ENCODE peak calls at places on chromosomes 12 and 14, in ten cellular contexts. E is Peyer's patch; P is CD4-positive, alpha-beta T cell; W is upper lobe of right lung; I is esophagus muscularis mucosa; N is psoas muscle; U is mammary epithelial cell; A is body of pancreas; Y is endothelial cell of umbilical vein; R is A549. X is an unnamed sample.
A peak's percentile ranks its signal among the peaks of the same experiment; 100 is the strongest.

GRCh38 chr12:67042697-67043131 is 226.4 kb upstream of the CAND1 start:
- DNase-seq in Y (no peak), A (no peak), I (no peak), U (peak; percentile 62), E (no peak), W (no peak), R (peak; percentile 29), P (no peak), N (no peak), X (peak; percentile 41)

GRCh38 chr12:64983771-64984170 is 137.3 kb downstream of the WIF1 start:
- DNase-seq in P (no peak), U (peak; percentile 79), I (no peak), A (no peak), R (no peak), N (no peak), W (no peak), E (no peak), Y (no peak), X (peak; percentile 59)

GRCh38 chr12:32390572-32391219 is 8.7 kb upstream of the FGD4 start:
- DNase-seq in U (no peak), E (peak; percentile 55), W (peak; percentile 86), P (no peak), A (peak; percentile 48), N (no peak), Y (peak; percentile 14), R (peak; percentile 77), I (no peak), X (no peak)

GRCh38 chr12:121059031-121059898 is 20.2 kb upstream of the OASL start:
- DNase-seq in A (no peak), I (peak; percentile 77), U (no peak), R (no peak), W (no peak), N (no peak), P (no peak), E (no peak), Y (no peak), X (no peak)

GRCh38 chr12:27966870-27967269 is 5.7 kb downstream of the PTHLH start:
- DNase-seq in A (no peak), I (no peak), P (no peak), R (peak; percentile 91), N (no peak), U (peak; percentile 96), W (no peak), E (no peak), Y (peak; percentile 91), X (peak; percentile 92)

GRCh38 chr14:94876306-94876705 is 106.4 kb upstream of the GSC start:
- DNase-seq in N (no peak), E (no peak), P (no peak), U (no peak), I (no peak), R (no peak), W (no peak), A (no peak), Y (no peak), X (no peak)

GRCh38 chr12:82504411-82504810 is 146.1 kb downstream of the METTL25 start:
- DNase-seq in P (no peak), A (no peak), U (no peak), I (no peak), E (no peak), N (no peak), W (no peak), R (no peak), Y (peak; percentile 71), X (no peak)

GRCh38 chr12:75606921-75607320 is 95.5 kb upstream of the KRR1 start:
- DNase-seq in N (no peak), Y (no peak), P (no peak), U (no peak), E (no peak), R (no peak), I (no peak), A (no peak), W (no peak), X (no peak)

GRCh38 chr12:53042607-53043454 is 7.0 kb upstream of the TNS2 start:
- DNase-seq in Y (no peak), N (no peak), R (no peak), I (no peak), E (no peak), P (no peak), U (no peak), A (no peak), W (no peak), X (no peak)

GRCh38 chr14:57266060-57266459 is 2.6 kb downstream of the EXOC5 start:
- DNase-seq in E (no peak), R (no peak), W (no peak), P (no peak), U (no peak), I (no peak), Y (peak; percentile 82), N (no peak), A (no peak), X (no peak)

GRCh38 chr14:101187816-101188570 is 284.5 kb upstream of the RTL1 start:
- DNase-seq in W (peak; percentile 46), R (no peak), I (peak; percentile 62), N (no peak), A (no peak), P (no peak), E (no peak), U (no peak), Y (no peak), X (no peak)

GRCh38 chr14:66649515-66649914 is 141.6 kb downstream of the GPHN start:
- DNase-seq in Y (no peak), U (no peak), N (no peak), E (no peak), A (no peak), P (no peak), I (no peak), R (no peak), W (no peak), X (no peak)

GRCh38 chr14:100708349-100709217 is 18.1 kb upstream of the DLK1 start:
- DNase-seq in W (peak; percentile 87), N (peak; percentile 75), Y (no peak), P (no peak), E (no peak), R (no peak), U (no peak), A (peak; percentile 94), I (no peak), X (peak; percentile 52)

GRCh38 chr12:113135178-113136127 is at the start of gene RASAL1:
- DNase-seq in P (peak; percentile 76), Y (no peak), A (peak; percentile 64), E (peak; percentile 79), W (no peak), I (no peak), N (no peak), U (peak; percentile 38), R (peak; percentile 87), X (peak; percentile 67)

GRCh38 chr14:77607741-77608302 is 8.6 kb downstream of the SPTLC2 start:
- DNase-seq in W (no peak), R (no peak), N (no peak), Y (peak; percentile 93), U (no peak), E (no peak), A (no peak), I (no peak), P (no peak), X (no peak)

GRCh38 chr12:20142295-20142694 is 226.0 kb upstream of the PDE3A start:
- DNase-seq in A (no peak), P (no peak), E (no peak), I (no peak), Y (no peak), W (no peak), U (no peak), R (no peak), N (no peak), X (no peak)

GRCh38 chr12:20148241-20148640 is 220.1 kb upstream of the PDE3A start:
- DNase-seq in A (no peak), U (no peak), P (no peak), N (no peak), R (no peak), Y (no peak), W (no peak), I (no peak), E (no peak), X (no peak)

GRCh38 chr12:20140751-20141150 is 227.6 kb upstream of the PDE3A start:
- DNase-seq in E (no peak), I (no peak), U (no peak), N (no peak), A (no peak), P (no peak), Y (no peak), R (no peak), W (no peak), X (no peak)

GRCh38 chr12:20142956-20143355 is 225.4 kb upstream of the PDE3A start:
- DNase-seq in P (no peak), A (no peak), E (no peak), R (peak; percentile 10), Y (no peak), I (no peak), U (no peak), W (no peak), N (no peak), X (no peak)

GRCh38 chr12:20144341-20144740 is 224.0 kb upstream of the PDE3A start:
- DNase-seq in U (no peak), Y (no peak), R (no peak), N (no peak), A (no peak), P (no peak), E (no peak), I (no peak), W (no peak), X (no peak)
- H3K27ac ChIP-seq in U (no peak overlapping the region), Y (no peak overlapping the region), R (no peak overlapping the region), N (no peak overlapping the region), A (no peak overlapping the region), P (no peak overlapping the region), E (no peak overlapping the region), I (no peak overlapping the region), W (no peak overlapping the region), X (no peak overlapping the region)

GRCh38 chr14:50955373-50956043 is 11.2 kb upstream of the PYGL start:
- DNase-seq in P (no peak), A (peak; percentile 70), N (peak; percentile 80), I (no peak), Y (peak; percentile 73), E (peak; percentile 67), U (peak; percentile 98), R (peak; percentile 98), W (peak; percentile 75), X (peak; percentile 96)
- TF ChIP-seq CTCF in P (no peak), A (no peak), N (peak; percentile 9), I (no peak), Y (peak; percentile 38), E (peak; percentile 13), U (peak; percentile 76), R (peak; percentile 52), W (peak; percentile 30), X (peak; percentile 44)

DNA sequence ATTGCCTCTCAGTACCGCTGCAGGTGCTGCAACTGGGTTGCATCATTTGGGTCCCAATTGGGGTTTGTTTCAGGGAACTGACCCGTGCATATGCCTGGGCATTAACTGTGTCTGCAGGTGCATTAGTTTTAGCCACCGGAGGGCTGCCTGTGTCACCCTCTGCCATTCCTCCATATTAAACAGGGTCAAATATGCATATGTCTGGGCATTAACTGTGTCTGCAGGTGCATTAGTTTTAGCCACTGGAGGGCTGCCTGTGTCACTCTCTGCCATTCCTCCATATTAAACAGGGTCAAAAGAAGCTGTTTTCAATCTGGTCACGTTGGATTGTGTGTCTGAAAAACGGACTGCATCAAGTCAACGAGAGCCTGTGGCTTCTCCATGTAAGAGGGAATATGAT is 1317.0 kb downstream of the TMEM121 start:
- DNase-seq in A (no peak), U (no peak), P (no peak), N (no peak), W (no peak), E (peak; percentile 58), Y (no peak), I (no peak), R (no peak), X (no peak)
- H3K27ac ChIP-seq in A (peak overlapping the region; percentile 87), U (no peak overlapping the region), P (no peak overlapping the region), N (peak overlapping the region; percentile 67), W (no peak overlapping the region), E (peak overlapping the region; percentile 97), Y (no peak overlapping the region), I (no peak overlapping the region), R (peak overlapping the region; percentile 78), X (no peak overlapping the region)

GRCh38 chr14:69287096-69287991 is 27.4 kb downstream of the GALNT16 start:
- DNase-seq in U (no peak), E (no peak), A (no peak), P (no peak), R (peak; percentile 35), W (no peak), I (no peak), N (no peak), Y (no peak), X (no peak)
- TF ChIP-seq CTCF in U (no peak), E (no peak), A (no peak), P (no peak), R (no peak), W (no peak), I (no peak), N (no peak), Y (no peak), X (no peak)

X was measured in RWPE1.